ENCODE peak calls at places on chromosomes 16 and 17, in six cellular contexts. C, L, S, O, E and K are unnamed samples. For H3K27me3, the result is how much of the 10 kb centered on the place peaks cover.

GRCh38 chr17:16150251-16150859 is 65.0 kb downstream of the NCOR1 start:
- DNase-seq in O (no peak), C (no peak), E (peak), S (no peak), L (no peak), K (no peak)

GRCh38 chr17:55926276-55926995 is 175.6 kb downstream of the PCTP start:
- DNase-seq in L (no peak), O (no peak), E (no peak), C (peak), S (no peak), K (peak)

GRCh38 chr16:85077576-85078125 is 34.6 kb downstream of the CIBAR2 start:
- DNase-seq in L (no peak), O (no peak), C (no peak), S (no peak), E (no peak), K (no peak)

GRCh38 chr17:16255481-16255901 is 38.5 kb downstream of the PIGL start:
- DNase-seq in L (peak), C (peak), S (no peak), O (peak), E (peak), K (no peak)

GRCh38 chr16:56860226-56861020 is 4.6 kb upstream of the SLC12A3 start:
- DNase-seq in O (no peak), C (no peak), L (no peak), E (no peak), S (no peak), K (no peak)

GRCh38 chr17:61009619-61010018 is 332.0 kb downstream of the BCAS3 start:
- DNase-seq in C (no peak), L (no peak), S (peak), O (no peak), E (peak), K (no peak)

GRCh38 chr16:57070424-57070823 is 22.0 kb upstream of the CPNE2 start:
- DNase-seq in E (no peak), O (no peak), C (no peak), L (no peak), S (no peak), K (no peak)

GRCh38 chr17:82349287-82349701 is 9.8 kb upstream of the TEX19 start:
- DNase-seq in L (no peak), O (no peak), E (peak), C (peak), S (no peak), K (no peak)

GRCh38 chr17:17713839-17714238 is 32.6 kb downstream of the RAI1 start:
- DNase-seq in O (peak), S (no peak), L (peak), C (no peak), E (peak), K (no peak)

GRCh38 chr17:81802856-81803643 is 900 bp upstream of the GCGR start:
- DNase-seq in E (no peak), O (no peak), S (no peak), C (no peak), L (peak), K (no peak)

GRCh38 chr17:19333736-19334290 is 28.7 kb downstream of the B9D1 start:
- DNase-seq in L (no peak), E (no peak), O (no peak), S (no peak), C (peak), K (no peak)

GRCh38 chr17:28372203-28372944 is 880 bp downstream of the SARM1 start:
- DNase-seq in O (no peak), E (peak), L (peak), S (peak), C (no peak), K (no peak)

GRCh38 chr16:30417447-30418349 is 10.3 kb downstream of the ZNF771 start:
- DNase-seq in L (peak), C (peak), E (peak), O (peak), S (peak), K (peak)

GRCh38 chr17:76527430-76528111 is 9.9 kb downstream of the CYGB start:
- DNase-seq in O (peak), E (no peak), S (peak), L (peak), C (peak), K (no peak)

GRCh38 chr16:14307623-14308356 is 236.7 kb downstream of the MRTFB start:
- DNase-seq in S (peak), C (peak), L (peak), O (no peak), E (peak), K (no peak)

GRCh38 chr16:22948058-22948602 is 134.2 kb downstream of the HS3ST2 start:
- DNase-seq in O (no peak), E (peak), S (no peak), C (peak), L (peak), K (no peak)

GRCh38 chr16:14125708-14126107 is 54.6 kb downstream of the MRTFB start:
- DNase-seq in S (no peak), L (no peak), O (no peak), C (no peak), E (no peak), K (no peak)

GRCh38 chr16:19835989-19836421 is 48.6 kb downstream of the GPRC5B start:
- DNase-seq in C (no peak), E (peak), O (no peak), S (no peak), L (no peak), K (no peak)

GRCh38 chr17:9006175-9006767 is 15.0 kb upstream of the NTN1 start:
- DNase-seq in S (no peak), L (no peak), E (no peak), O (no peak), C (peak), K (no peak)

GRCh38 chr16:26240807-26241206 is 549.0 kb downstream of the HS3ST4 start:
- DNase-seq in O (no peak), C (no peak), S (no peak), E (no peak), L (no peak), K (no peak)

GRCh38 chr17:27975146-27976011 is 67.1 kb upstream of the NLK start:
- DNase-seq in L (no peak), C (peak), O (no peak), E (peak), S (no peak), K (no peak)

GRCh38 chr16:31005350-31006085 is 4.9 kb downstream of the STX1B start:
- DNase-seq in S (no peak), L (no peak), C (peak), O (no peak), E (no peak), K (no peak)

GRCh38 chr16:17364319-17365210 is 106.2 kb downstream of the XYLT1 start:
- DNase-seq in C (no peak), E (peak), L (no peak), S (no peak), O (no peak), K (no peak)

GRCh38 chr16:84553873-84554399 is 49.5 kb upstream of the MEAK7 start:
- DNase-seq in L (peak), C (no peak), O (no peak), S (no peak), E (no peak), K (no peak)

GRCh38 chr17:9071016-9071415 is 49.7 kb downstream of the NTN1 start:
- DNase-seq in L (no peak), C (peak), S (no peak), O (no peak), E (no peak), K (no peak)

GRCh38 chr17:30217054-30217453 is 18.4 kb downstream of the SLC6A4 start:
- DNase-seq in S (no peak), C (no peak), E (no peak), L (no peak), O (no peak), K (no peak)

GRCh38 chr17:17750881-17751280 is 69.6 kb downstream of the RAI1 start:
- DNase-seq in E (no peak), S (peak), L (no peak), O (no peak), C (no peak), K (no peak)

GRCh38 chr17:48175692-48176450 is 68.3 kb downstream of the SNX11 start:
- DNase-seq in L (no peak), O (no peak), E (peak), S (no peak), C (no peak), K (no peak)

GRCh38 chr16:88784074-88784855 is 755 bp downstream of the PIEZO1 start:
- DNase-seq in E (peak), O (peak), C (peak), L (peak), S (no peak), K (no peak)

GRCh38 chr16:14325921-14326401 is 254.8 kb downstream of the MRTFB start:
- DNase-seq in S (no peak), E (no peak), C (no peak), L (no peak), O (no peak), K (no peak)

GRCh38 chr17:82665891-82666290 is 17.6 kb upstream of the WDR45B start:
- DNase-seq in E (no peak), O (no peak), L (peak), S (no peak), C (no peak), K (no peak)

GRCh38 chr17:77755410-77755963 is 203.0 kb upstream of the TNRC6C start:
- DNase-seq in C (peak), O (no peak), E (no peak), S (no peak), L (no peak), K (no peak)

DNA sequence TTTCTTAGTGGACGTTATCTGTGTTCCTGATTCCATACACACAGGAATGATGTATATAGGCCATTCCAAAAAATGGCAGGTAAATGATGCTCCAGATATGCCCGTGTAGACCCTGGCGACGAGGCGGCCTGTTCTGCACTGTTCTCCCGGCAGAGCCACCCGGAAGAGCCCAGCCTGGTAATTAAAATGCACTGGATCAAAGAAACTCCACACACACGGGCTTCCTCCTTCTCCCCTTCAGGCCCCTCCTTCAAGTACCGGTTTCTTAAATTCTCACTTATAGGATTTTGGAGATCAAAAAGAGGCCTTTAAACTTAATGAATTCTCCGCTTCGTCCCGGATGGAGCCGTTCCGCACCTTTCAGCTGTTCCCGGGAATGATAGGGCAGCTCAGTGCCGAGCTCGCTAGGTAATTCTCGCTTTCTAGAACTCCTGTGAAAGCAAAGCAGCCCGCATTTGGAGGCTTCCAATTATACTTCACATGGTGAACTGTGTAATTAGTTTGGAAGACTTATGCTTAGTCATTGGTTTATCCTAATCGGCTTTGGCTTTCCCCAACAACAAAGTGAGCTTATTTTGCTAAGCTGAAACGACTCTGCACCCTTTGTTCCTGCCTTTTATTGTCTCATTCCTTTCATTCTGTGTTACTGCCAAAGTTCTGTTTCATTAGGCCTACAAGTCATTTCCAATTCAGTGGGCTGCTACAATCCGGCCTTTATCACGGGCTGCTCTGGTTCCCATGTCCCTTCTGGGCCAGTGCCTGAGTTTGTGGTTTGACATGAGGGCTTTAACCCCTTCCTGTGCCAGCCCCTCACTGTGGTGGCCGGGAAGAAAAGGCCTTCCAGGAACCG is 150.0 kb downstream of the MSI2 start:
- DNase-seq in E (peak), C (no peak), O (no peak), S (no peak), L (no peak), K (no peak)
- H3K27me3 ChIP-seq in E (under half), C (under half), O (under half), S (under half), L (under half), K (under half)

DNA sequence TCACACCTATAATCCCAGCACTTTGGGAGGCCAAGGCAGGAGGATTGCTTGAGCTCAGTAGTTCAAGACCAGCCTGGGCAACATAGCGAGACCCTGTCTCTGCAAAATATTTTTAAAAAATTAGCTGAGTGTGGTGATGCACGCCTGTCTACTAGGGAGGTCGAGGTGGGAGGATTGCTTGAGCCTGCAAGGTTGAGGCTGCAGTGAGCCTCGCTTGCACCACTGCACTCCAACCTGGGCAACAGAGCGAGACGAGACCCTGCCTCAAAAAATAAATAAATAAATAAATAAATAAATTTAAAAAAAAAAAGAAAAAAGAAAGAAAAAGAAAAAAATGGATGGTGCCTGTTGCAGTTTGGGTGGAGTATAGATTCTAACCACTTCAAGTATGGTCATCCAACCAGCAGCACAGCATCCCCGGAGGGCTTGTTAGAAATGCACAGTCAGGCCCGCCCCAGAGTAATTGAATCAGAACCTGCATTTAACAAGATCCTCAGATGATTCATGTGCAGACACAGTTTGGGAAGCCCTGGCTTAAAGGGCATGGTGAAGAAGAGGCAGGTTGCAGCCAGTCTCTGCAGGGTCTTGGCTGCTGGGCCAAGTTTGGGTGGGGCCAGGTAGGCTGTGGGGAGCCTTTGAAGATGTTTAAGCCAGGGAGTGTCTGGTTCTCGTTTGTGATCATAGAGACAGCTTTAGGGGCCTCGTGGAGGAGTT is 40.8 kb downstream of the MRC2 start:
- DNase-seq in O (no peak), L (no peak), S (no peak), E (peak), C (no peak), K (no peak)
- H3K27ac ChIP-seq in O (no peak), L (no peak), S (no peak), E (no peak), C (no peak), K (no peak)

GRCh38 chr17:68981288-68981687 is 26.1 kb upstream of the ABCA8 start:
- DNase-seq in C (no peak), L (no peak), E (peak), S (no peak), O (peak), K (no peak)
- H3K4me3 ChIP-seq in C (no peak), L (no peak), E (peak), S (no peak), O (no peak), K (no peak)

DNA sequence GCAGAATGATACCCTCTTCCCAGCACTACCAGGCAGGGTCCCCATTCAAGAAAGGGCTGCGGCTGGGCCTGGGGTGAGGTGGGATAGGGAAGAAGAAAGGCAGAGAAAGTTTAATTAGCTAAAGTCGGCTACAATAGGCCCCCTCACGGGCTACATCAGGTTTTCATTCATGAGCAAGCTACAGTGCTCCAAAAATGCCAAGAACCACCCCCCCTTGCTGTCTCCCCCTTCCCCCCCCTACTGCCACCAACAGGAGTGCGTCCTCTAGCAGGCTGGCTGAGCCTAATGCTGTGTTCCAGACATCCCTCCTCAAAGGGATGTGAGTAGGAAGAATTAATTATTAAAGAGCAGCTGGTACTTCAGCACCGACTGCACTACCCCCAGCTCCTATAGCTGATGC is 2.2 kb downstream of the HDAC5 start:
- DNase-seq in C (peak), L (no peak), E (no peak), S (no peak), O (no peak), K (no peak)
- H3K27me3 ChIP-seq in C (under half), L (under half), E (under half), S (under half), O (under half), K (under half)

DNA sequence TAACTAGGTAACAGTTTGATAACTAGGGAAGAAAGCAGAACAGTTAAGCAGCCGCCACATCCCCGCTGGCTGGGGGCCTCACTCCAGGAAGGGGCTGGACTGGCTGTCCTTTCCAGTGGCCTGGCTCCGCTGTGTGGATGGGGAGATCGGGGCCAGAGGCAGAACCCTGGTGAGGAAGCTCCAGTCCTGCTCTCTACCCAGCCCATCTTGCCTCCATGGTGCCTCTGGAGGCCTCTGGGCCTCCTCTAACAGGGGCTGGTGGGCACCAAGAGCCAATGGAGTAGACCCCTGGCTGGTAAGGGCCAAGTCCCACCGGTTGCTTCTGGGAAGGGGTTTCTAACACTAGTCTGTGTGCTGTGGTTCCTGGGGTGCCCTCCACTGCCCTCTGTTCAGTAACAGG is 8.1 kb downstream of the CNP start:
- DNase-seq in L (peak), E (no peak), O (no peak), S (no peak), C (no peak), K (no peak)
- H3K27ac ChIP-seq in L (no peak), E (no peak), O (no peak), S (peak), C (peak), K (no peak)

DNA sequence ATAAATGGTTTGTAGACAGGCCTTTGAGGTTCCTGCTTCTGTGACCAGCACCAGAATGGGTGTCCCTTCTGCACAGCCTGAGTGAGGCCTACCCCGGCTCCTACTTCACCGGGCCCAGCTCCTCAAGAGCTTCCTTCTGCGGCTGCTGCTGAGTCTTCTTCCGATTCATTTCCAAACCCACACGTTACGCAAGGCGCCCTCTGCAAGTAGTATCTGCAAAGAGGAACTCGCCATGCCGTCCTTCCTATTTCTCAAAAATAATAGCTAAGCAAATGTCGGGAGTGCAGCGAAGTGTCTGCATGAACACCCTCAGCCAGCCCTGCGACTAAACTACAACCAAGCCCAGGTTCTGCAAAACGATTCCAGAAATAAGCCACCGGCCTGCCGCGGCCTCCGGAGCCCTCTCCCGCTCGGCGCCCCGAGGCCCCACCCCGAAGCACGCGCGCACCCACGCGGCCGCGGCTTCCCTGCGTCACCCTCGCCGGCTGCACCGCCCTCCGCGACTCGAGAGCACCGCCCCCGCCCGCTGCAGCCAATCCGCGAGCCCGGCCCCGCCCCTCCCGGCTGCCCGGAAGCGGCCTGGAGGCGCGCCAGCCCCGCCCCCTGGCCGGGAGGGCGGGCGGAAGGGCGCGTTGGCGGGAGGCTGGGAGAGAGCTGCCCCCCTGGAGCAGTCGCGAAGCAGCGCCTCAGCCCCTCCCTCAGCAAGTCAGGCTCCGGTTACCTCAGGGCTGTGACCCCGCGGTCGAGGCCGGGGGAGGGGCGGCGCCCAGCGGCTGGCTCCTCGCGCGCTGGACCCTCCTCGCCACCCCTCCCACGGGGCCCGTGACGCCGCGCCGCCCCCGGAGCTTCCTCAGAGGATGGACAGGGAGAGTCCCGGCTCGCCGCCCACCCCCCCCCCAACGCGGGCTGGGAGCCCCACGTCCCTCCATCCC is 8.3 kb downstream of the MNT start:
- DNase-seq in L (peak), E (peak), C (peak), S (peak), O (peak), K (peak)
- H3K4me3 ChIP-seq in L (peak), E (peak), C (peak), S (peak), O (peak), K (peak)